ENCODE peak calls at places on chromosomes 11 and 22, in four cellular contexts. L is naive thymus-derived CD4-positive, alpha-beta T cell; J is KBM-7; Y is adipocyte. G is an unnamed sample.

GRCh38 chr11:119726150-119726553 is 2.8 kb downstream of the NECTIN1 start:
- DNase-seq in L (no peak), J (no peak), Y (no peak), G (no peak)

GRCh38 chr11:6481924-6482275 is 599 bp downstream of the TIMM10B start:
- DNase-seq in L (no peak), J (no peak), Y (peak; percentile 56), G (no peak)

GRCh38 chr11:122882809-122883681 is 486 bp downstream of the JHY start:
- DNase-seq in L (peak; percentile 56), J (peak; percentile 77), Y (peak; percentile 84), G (peak; percentile 46)

GRCh38 chr11:8095356-8095755 is 14.3 kb downstream of the TUB start:
- DNase-seq in L (no peak), J (no peak), Y (no peak), G (no peak)

GRCh38 chr11:64654958-64655541 is 64.0 kb downstream of the SLC22A12 start:
- DNase-seq in L (no peak), J (peak; percentile 83), Y (no peak), G (no peak)

GRCh38 chr11:84969103-84969502 is 658.0 kb downstream of the DLG2 start:
- DNase-seq in L (no peak), J (no peak), Y (no peak), G (no peak)

GRCh38 chr22:30444632-30445437 is 19.3 kb downstream of the MTFP1 start:
- DNase-seq in L (peak; percentile 43), J (peak; percentile 79), Y (peak; percentile 70), G (peak; percentile 45)

GRCh38 chr11:8983552-8983951 is 19.3 kb upstream of the TMEM9B start:
- DNase-seq in L (no peak), J (no peak), Y (no peak), G (no peak)

GRCh38 chr11:57207160-57207559 is 25.4 kb downstream of the LRRC55 start:
- DNase-seq in L (no peak), J (no peak), Y (no peak), G (no peak)

GRCh38 chr22:23138584-23139469 is 3.0 kb downstream of the RSPH14 start:
- DNase-seq in L (no peak), J (no peak), Y (no peak), G (no peak)

GRCh38 chr11:100932474-100933100 is 197.0 kb downstream of the PGR start:
- DNase-seq in L (no peak), J (peak; percentile 52), Y (peak; percentile 73), G (no peak)

GRCh38 chr11:9203715-9204311 is 61.3 kb downstream of the DENND5A start:
- DNase-seq in L (peak; percentile 50), J (no peak), Y (no peak), G (no peak)

GRCh38 chr11:39724404-39724803 is 1735.0 kb downstream of the LRRC4C start:
- DNase-seq in L (no peak), J (no peak), Y (no peak), G (no peak)

GRCh38 chr22:46678785-46679700 is 58.9 kb downstream of the GRAMD4 start:
- DNase-seq in L (no peak), J (no peak), Y (peak; percentile 49), G (no peak)

GRCh38 chr11:102237096-102237735 is 80.1 kb upstream of the BIRC3 start:
- DNase-seq in L (no peak), J (no peak), Y (peak; percentile 35), G (no peak)

GRCh38 chr11:116535120-116535519 is 237.7 kb downstream of the BUD13 start:
- DNase-seq in L (no peak), J (no peak), Y (no peak), G (no peak)

GRCh38 chr11:47714554-47715081 is 551 bp downstream of the AGBL2 start:
- DNase-seq in L (peak; percentile 18), J (no peak), Y (peak; percentile 67), G (no peak)

GRCh38 chr11:108115495-108116140 is 5.7 kb upstream of the ACAT1 start:
- DNase-seq in L (no peak), J (no peak), Y (peak; percentile 76), G (no peak)

G was measured in immature natural killer cell.